ENCODE peak calls at places on chromosomes 7 and 10, in eight cellular contexts. T, F, P, Y, U, J, E and V are unnamed samples.

GRCh38 chr7:112071856-112072255 is 134.3 kb downstream of the DOCK4 start:
- DNase-seq in T (no peak), F (no peak), P (peak), Y (no peak), U (no peak), J (no peak), E (no peak), V (peak)

GRCh38 chr10:1373287-1373686 is 317.1 kb downstream of the WDR37 start:
- DNase-seq in T (no peak), F (no peak), P (no peak), Y (no peak), U (peak), J (no peak), E (peak), V (no peak)

GRCh38 chr10:132453470-132453861 is 56.5 kb downstream of the PWWP2B start:
- DNase-seq in T (no peak), F (no peak), P (no peak), Y (no peak), U (no peak), J (peak), E (no peak), V (no peak)

GRCh38 chr10:58818889-58819288 is 306.2 kb downstream of the BICC1 start:
- DNase-seq in T (no peak), F (no peak), P (peak), Y (no peak), U (no peak), J (no peak), E (no peak), V (peak)

GRCh38 chr10:63071145-63071544 is 62.0 kb upstream of the NRBF2 start:
- DNase-seq in T (no peak), F (peak), P (peak), Y (no peak), U (no peak), J (no peak), E (no peak), V (peak)

GRCh38 chr10:100446130-100446761 is 16.6 kb upstream of the WNT8B start:
- DNase-seq in T (no peak), F (no peak), P (no peak), Y (no peak), U (no peak), J (no peak), E (no peak), V (no peak)

GRCh38 chr7:20596653-20597052 is 18.8 kb upstream of the ABCB5 start:
- DNase-seq in T (no peak), F (no peak), P (peak), Y (no peak), U (no peak), J (no peak), E (no peak), V (peak)

GRCh38 chr10:35580421-35580770 is 24.7 kb upstream of the GJD4 start:
- DNase-seq in T (no peak), F (no peak), P (no peak), Y (no peak), U (no peak), J (no peak), E (no peak), V (no peak)

GRCh38 chr7:54908760-54909438 is 109.9 kb upstream of the EGFR start:
- DNase-seq in T (no peak), F (no peak), P (peak), Y (no peak), U (no peak), J (no peak), E (no peak), V (no peak)

GRCh38 chr7:121872831-121873764 is at the start of gene PTPRZ1:
- DNase-seq in T (no peak), F (peak), P (no peak), Y (no peak), U (peak), J (peak), E (peak), V (peak)

GRCh38 chr10:63057509-63057908 is 75.6 kb upstream of the NRBF2 start:
- DNase-seq in T (no peak), F (peak), P (no peak), Y (no peak), U (no peak), J (no peak), E (no peak), V (no peak)

GRCh38 chr7:135320277-135320676 is 86.6 kb downstream of the STRA8 start:
- DNase-seq in T (peak), F (peak), P (peak), Y (no peak), U (peak), J (peak), E (no peak), V (peak)

GRCh38 chr10:49351669-49352068 is 44.2 kb downstream of the DRGX start:
- DNase-seq in T (no peak), F (no peak), P (peak), Y (no peak), U (no peak), J (no peak), E (no peak), V (no peak)

GRCh38 chr10:14074062-14074884 is 256.5 kb downstream of the FRMD4A start:
- DNase-seq in T (peak), F (peak), P (peak), Y (no peak), U (peak), J (peak), E (peak), V (peak)

GRCh38 chr10:123784636-123785035 is 107.0 kb downstream of the CPXM2 start:
- DNase-seq in T (no peak), F (no peak), P (no peak), Y (no peak), U (peak), J (no peak), E (peak), V (no peak)

GRCh38 chr7:132312531-132313070 is 263.7 kb downstream of the PLXNA4 start:
- DNase-seq in T (no peak), F (no peak), P (no peak), Y (no peak), U (no peak), J (no peak), E (no peak), V (no peak)

GRCh38 chr10:122140477-122140902 is 130.6 kb upstream of the BTBD16 start:
- DNase-seq in T (peak), F (no peak), P (peak), Y (no peak), U (no peak), J (peak), E (no peak), V (peak)

GRCh38 chr7:47807756-47808155 is 140.5 kb downstream of the PKD1L1 start:
- DNase-seq in T (no peak), F (no peak), P (no peak), Y (no peak), U (no peak), J (no peak), E (peak), V (no peak)

GRCh38 chr10:61350794-61351193 is 102.4 kb downstream of the TMEM26 start:
- DNase-seq in T (no peak), F (no peak), P (no peak), Y (no peak), U (no peak), J (no peak), E (no peak), V (no peak)

GRCh38 chr7:46752881-46753366 is 829.0 kb downstream of the TNS3 start:
- DNase-seq in T (no peak), F (no peak), P (peak), Y (no peak), U (no peak), J (no peak), E (no peak), V (peak)

GRCh38 chr10:77441541-77442175 is 195.9 kb downstream of the KCNMA1 start:
- DNase-seq in T (no peak), F (no peak), P (no peak), Y (no peak), U (no peak), J (no peak), E (no peak), V (no peak)

GRCh38 chr10:97494863-97495506 is 3.2 kb downstream of the MMS19 start:
- DNase-seq in T (no peak), F (no peak), P (no peak), Y (peak), U (no peak), J (no peak), E (peak), V (peak)
- H3K4me3 ChIP-seq in T (no peak), F (no peak), P (no peak), Y (no peak), U (no peak), J (no peak), E (no peak), V (no peak)

GRCh38 chr10:129514568-129515451 is 47.8 kb downstream of the MGMT start:
- DNase-seq in T (no peak), F (no peak), P (no peak), Y (no peak), U (no peak), J (no peak), E (no peak), V (no peak)
- H3K4me3 ChIP-seq in T (no peak), F (no peak), P (no peak), Y (no peak), U (no peak), J (no peak), E (no peak), V (no peak)

GRCh38 chr10:6657669-6658068 is 77.6 kb upstream of the PRKCQ start:
- DNase-seq in T (no peak), F (no peak), P (no peak), Y (no peak), U (no peak), J (no peak), E (no peak), V (no peak)

GRCh38 chr10:6660460-6660859 is 80.4 kb upstream of the PRKCQ start:
- DNase-seq in T (no peak), F (no peak), P (no peak), Y (no peak), U (no peak), J (no peak), E (no peak), V (no peak)

DNA sequence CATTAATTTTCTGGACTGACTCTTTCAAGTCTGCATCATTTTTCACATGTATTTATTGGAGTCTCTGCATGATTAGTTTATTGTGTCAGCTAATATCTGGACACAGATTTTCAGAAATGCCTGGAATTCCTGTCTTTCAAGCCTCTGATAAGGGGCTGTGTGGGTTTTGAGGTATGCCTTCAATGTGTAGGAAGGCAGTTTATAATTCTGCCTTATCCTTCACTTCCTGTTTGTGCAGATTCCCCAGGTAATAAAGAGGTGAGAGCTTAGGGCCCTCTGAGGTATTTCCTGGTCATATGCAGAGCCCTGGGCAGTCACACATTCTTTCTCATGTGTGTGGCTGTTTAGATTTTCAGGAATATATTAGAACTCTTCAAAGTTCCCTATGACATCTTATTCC is 79.4 kb upstream of the PRKCQ start:
- DNase-seq in T (no peak), F (no peak), P (no peak), Y (no peak), U (no peak), J (no peak), E (no peak), V (peak)
- H3K4me3 ChIP-seq in T (no peak), F (no peak), P (no peak), Y (no peak), U (no peak), J (no peak), E (no peak), V (no peak)

GRCh38 chr7:44984478-44984758 is 5.6 kb upstream of the MYO1G start:
- DNase-seq in T (no peak), F (no peak), P (no peak), Y (no peak), U (no peak), J (no peak), E (no peak), V (no peak)
- H3K4me3 ChIP-seq in T (no peak), F (no peak), P (peak), Y (no peak), U (no peak), J (no peak), E (no peak), V (peak)